ENCODE peak calls at places on chromosomes 3 and 15, in six cellular contexts. G is RWPE2, D is ascending aorta, V is tibial nerve, K is neural progenitor cell, L is HCT116. T is an unnamed sample.

GRCh38 chr3:153273767-153274443 is 111.9 kb downstream of the RAP2B start:
- DNase-seq in G (no peak), D (no peak), V (no peak), K (no peak), L (no peak), T (no peak)

GRCh38 chr3:4904801-4905695 is 74.2 kb upstream of the BHLHE40 start:
- DNase-seq in G (no peak), D (no peak), V (no peak), K (no peak), L (no peak), T (no peak)

GRCh38 chr3:139281512-139282196 is 62.2 kb upstream of the MRPS22 start:
- DNase-seq in G (no peak), D (no peak), V (no peak), K (no peak), L (no peak), T (peak)

GRCh38 chr3:123618076-123618703 is 33.3 kb upstream of the HACD2 start:
- DNase-seq in G (no peak), D (no peak), V (no peak), K (no peak), L (no peak), T (no peak)

GRCh38 chr3:66080167-66080566 is 41.4 kb upstream of the MAGI1 start:
- DNase-seq in G (no peak), D (no peak), V (no peak), K (no peak), L (no peak), T (no peak)

GRCh38 chr15:68383161-68384074 is 48.5 kb downstream of the ITGA11 start:
- DNase-seq in G (no peak), D (no peak), V (peak), K (peak), L (peak), T (peak)

GRCh38 chr15:25652697-25653096 is 210.4 kb downstream of the ATP10A start:
- DNase-seq in G (no peak), D (no peak), V (no peak), K (no peak), L (no peak), T (no peak)

GRCh38 chr3:49803464-49804140 is 541 bp downstream of the INKA1 start:
- DNase-seq in G (peak), D (no peak), V (no peak), K (peak), L (no peak), T (peak)

GRCh38 chr15:63236272-63236671 is 41.1 kb upstream of the APH1B start:
- DNase-seq in G (peak), D (no peak), V (no peak), K (no peak), L (no peak), T (peak)

GRCh38 chr3:28308196-28308595 is 40.3 kb upstream of the ZCWPW2 start:
- DNase-seq in G (no peak), D (no peak), V (no peak), K (no peak), L (no peak), T (no peak)

GRCh38 chr15:83571820-83572707 is 81.9 kb upstream of the ADAMTSL3 start:
- DNase-seq in G (no peak), D (no peak), V (no peak), K (peak), L (peak), T (peak)

GRCh38 chr3:140223197-140223596 is 288.2 kb downstream of the CLSTN2 start:
- DNase-seq in G (no peak), D (no peak), V (no peak), K (no peak), L (no peak), T (no peak)

GRCh38 chr15:75389791-75390382 is 21.5 kb upstream of the MAN2C1 start:
- DNase-seq in G (no peak), D (no peak), V (no peak), K (peak), L (no peak), T (no peak)

GRCh38 chr3:73808862-73809509 is 184.2 kb upstream of the PDZRN3 start:
- DNase-seq in G (peak), D (no peak), V (no peak), K (peak), L (no peak), T (no peak)

GRCh38 chr3:194367992-194368841 is 1.3 kb downstream of the LRRC15 start:
- DNase-seq in G (no peak), D (no peak), V (no peak), K (peak), L (no peak), T (no peak)

GRCh38 chr3:194370753-194371152 is 1.2 kb upstream of the LRRC15 start:
- DNase-seq in G (no peak), D (no peak), V (no peak), K (no peak), L (no peak), T (no peak)

GRCh38 chr3:194373028-194373427 is 3.5 kb upstream of the LRRC15 start:
- DNase-seq in G (no peak), D (no peak), V (no peak), K (no peak), L (no peak), T (no peak)

GRCh38 chr3:194368918-194369317 is 625 bp downstream of the LRRC15 start:
- DNase-seq in G (no peak), D (no peak), V (no peak), K (no peak), L (no peak), T (no peak)

GRCh38 chr3:194369522-194370279 is at the start of gene LRRC15:
- DNase-seq in G (no peak), D (no peak), V (no peak), K (peak), L (no peak), T (peak)
- H3K4me3 ChIP-seq in G (no peak), D (no peak), V (no peak), K (no peak), L (no peak), T (no peak)

GRCh38 chr3:187368251-187368733 is at the start of gene RTP4:
- DNase-seq in G (no peak), D (no peak), V (peak), K (no peak), L (no peak), T (no peak)
- H3K27ac ChIP-seq in G (no peak), D (peak), V (peak), K (no peak), L (no peak), T (no peak)

GRCh38 chr3:57892423-57892822 is 115.8 kb upstream of the FLNB start:
- DNase-seq in G (no peak), D (no peak), V (no peak), K (no peak), L (no peak), T (no peak)

GRCh38 chr3:57893668-57894067 is 114.6 kb upstream of the FLNB start:
- DNase-seq in G (no peak), D (no peak), V (no peak), K (no peak), L (no peak), T (no peak)

GRCh38 chr3:57889807-57890206 is 118.4 kb upstream of the FLNB start:
- DNase-seq in G (no peak), D (no peak), V (no peak), K (no peak), L (no peak), T (no peak)

GRCh38 chr3:57893156-57893555 is 115.1 kb upstream of the FLNB start:
- DNase-seq in G (no peak), D (no peak), V (no peak), K (no peak), L (no peak), T (no peak)

DNA sequence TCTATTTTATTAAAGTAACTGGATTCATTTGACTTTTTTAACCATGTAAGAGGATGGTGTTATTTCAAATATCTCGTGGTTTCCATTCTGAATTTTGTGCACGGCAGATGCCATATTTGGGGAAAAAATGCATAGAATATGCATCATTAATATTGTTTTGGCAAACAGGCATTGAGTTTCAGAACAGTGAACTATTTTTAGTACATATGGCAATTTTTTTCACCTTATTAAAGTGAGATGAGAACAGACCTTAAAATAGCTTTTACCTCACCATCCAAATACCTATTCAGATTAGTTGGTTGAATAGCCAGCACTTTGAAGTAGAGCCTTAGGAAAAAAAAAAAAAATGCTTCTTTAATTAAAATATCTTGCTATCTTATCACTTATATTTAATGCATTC is 117.3 kb upstream of the FLNB start:
- DNase-seq in G (no peak), D (no peak), V (no peak), K (no peak), L (no peak), T (no peak)
- H3K4me3 ChIP-seq in G (no peak), D (peak), V (no peak), K (no peak), L (no peak), T (no peak)

DNA sequence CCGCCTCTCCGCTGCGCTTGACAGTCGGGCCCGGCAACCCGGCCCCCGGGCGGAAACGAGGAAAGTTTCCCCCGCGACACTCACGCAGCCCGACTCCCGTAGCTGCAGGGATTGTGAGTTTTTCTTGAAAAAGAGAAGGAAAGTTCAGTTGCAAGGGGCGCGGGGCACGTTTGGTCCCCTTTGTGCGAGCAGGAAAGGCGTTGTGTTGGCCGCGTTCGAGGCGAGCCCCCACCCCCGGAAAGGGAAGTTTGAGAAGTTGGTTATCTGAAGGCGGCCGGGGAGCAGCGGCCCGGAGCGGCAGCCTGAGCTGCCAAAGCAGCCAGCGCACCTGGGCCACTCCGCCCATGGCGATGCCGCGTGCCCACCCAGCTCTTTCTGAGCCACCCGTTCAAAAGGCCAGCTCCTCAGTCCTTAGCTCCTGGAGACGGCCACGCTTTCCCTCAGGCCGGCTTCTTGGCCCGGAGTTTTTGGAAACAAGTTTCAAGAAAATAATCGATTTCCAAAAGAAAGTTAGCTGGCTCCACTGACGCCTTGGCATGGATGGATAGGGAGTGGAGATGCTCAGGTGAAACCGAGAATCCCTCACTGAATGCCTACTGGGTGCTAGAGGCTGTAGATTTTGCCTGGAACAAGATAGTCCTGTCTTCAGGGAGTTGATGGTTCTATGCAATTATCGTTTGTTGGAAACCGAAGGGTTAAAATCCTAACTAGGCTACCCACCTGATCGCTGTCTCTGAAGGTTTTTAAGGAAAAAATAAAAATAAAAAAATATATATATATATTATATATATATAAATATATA is 832 bp downstream of the TGFBR2 start:
- DNase-seq in G (peak), D (no peak), V (peak), K (peak), L (no peak), T (peak)
- H3K27ac ChIP-seq in G (peak), D (peak), V (peak), K (no peak), L (peak), T (peak)

GRCh38 chr15:41559239-41559488 is 152 bp downstream of the TYRO3 start:
- DNase-seq in G (no peak), D (no peak), V (no peak), K (no peak), L (no peak), T (no peak)

GRCh38 chr15:41556657-41557056 is 2.4 kb upstream of the TYRO3 start:
- DNase-seq in G (no peak), D (no peak), V (no peak), K (no peak), L (no peak), T (no peak)

GRCh38 chr15:41558400-41559238 is at the start of gene TYRO3:
- DNase-seq in G (no peak), D (no peak), V (peak), K (peak), L (no peak), T (peak)

GRCh38 chr15:41559489-41560177 is 621 bp downstream of the TYRO3 start:
- DNase-seq in G (no peak), D (no peak), V (no peak), K (peak), L (no peak), T (peak)

GRCh38 chr15:41557673-41558399 is 1.2 kb upstream of the TYRO3 start:
- DNase-seq in G (no peak), D (no peak), V (peak), K (peak), L (peak), T (peak)
- H3K4me3 ChIP-seq in G (peak), D (peak), V (peak), K (peak), L (peak), T (peak)

GRCh38 chr15:39139431-39140059 is 441.3 kb upstream of the THBS1 start:
- DNase-seq in G (no peak), D (no peak), V (no peak), K (no peak), L (no peak), T (no peak)

GRCh38 chr15:39142500-39142899 is 438.4 kb upstream of the THBS1 start:
- DNase-seq in G (no peak), D (no peak), V (no peak), K (no peak), L (no peak), T (no peak)

GRCh38 chr15:39144051-39144450 is 436.8 kb upstream of the THBS1 start:
- DNase-seq in G (no peak), D (no peak), V (no peak), K (no peak), L (no peak), T (no peak)

GRCh38 chr15:39135989-39136388 is 444.9 kb upstream of the THBS1 start:
- DNase-seq in G (no peak), D (no peak), V (no peak), K (no peak), L (no peak), T (no peak)

GRCh38 chr15:39140060-39140604 is 440.7 kb upstream of the THBS1 start:
- DNase-seq in G (no peak), D (no peak), V (no peak), K (no peak), L (no peak), T (peak)
- H3K27ac ChIP-seq in G (peak), D (no peak), V (no peak), K (no peak), L (no peak), T (peak)